ENCODE peak calls at places on chromosomes 7 and 10, in seven cellular contexts. One of them, this sample, is unnamed.

GRCh38 chr10:22764639-22765038 is 50.3 kb upstream of the PIP4K2A start:
- DNase-seq in body of pancreas: no peak
- DNase-seq in breast epithelium: no peak
- DNase-seq in heart left ventricle: no peak
- DNase-seq in prostate gland: no peak
- DNase-seq in ovary: no peak
- DNase-seq in A549: no peak
- DNase-seq in this sample: no peak

GRCh38 chr7:2943851-2944601 is 99.6 kb downstream of the CARD11 start:
- DNase-seq in ovary: no peak
- DNase-seq in prostate gland: no peak
- DNase-seq in body of pancreas: no peak
- DNase-seq in A549: no peak
- DNase-seq in breast epithelium: peak
- DNase-seq in heart left ventricle: no peak
- DNase-seq in this sample: peak

GRCh38 chr10:25493122-25493893 is 318.5 kb downstream of the GPR158 start:
- DNase-seq in A549: peak
- DNase-seq in prostate gland: no peak
- DNase-seq in ovary: no peak
- DNase-seq in breast epithelium: no peak
- DNase-seq in body of pancreas: no peak
- DNase-seq in heart left ventricle: peak
- DNase-seq in this sample: no peak

GRCh38 chr10:100504101-100504500 is 15.6 kb downstream of the SEC31B start:
- DNase-seq in body of pancreas: no peak
- DNase-seq in A549: no peak
- DNase-seq in breast epithelium: no peak
- DNase-seq in ovary: no peak
- DNase-seq in prostate gland: no peak
- DNase-seq in heart left ventricle: no peak
- DNase-seq in this sample: no peak

GRCh38 chr7:142872106-142872675 is 13.4 kb downstream of the TRPV6 start:
- DNase-seq in body of pancreas: no peak
- DNase-seq in heart left ventricle: no peak
- DNase-seq in breast epithelium: peak
- DNase-seq in ovary: no peak
- DNase-seq in A549: no peak
- DNase-seq in prostate gland: no peak
- DNase-seq in this sample: peak

GRCh38 chr7:120233338-120233737 is 39.6 kb upstream of the KCND2 start:
- DNase-seq in prostate gland: no peak
- DNase-seq in ovary: no peak
- DNase-seq in A549: no peak
- DNase-seq in heart left ventricle: no peak
- DNase-seq in breast epithelium: no peak
- DNase-seq in body of pancreas: no peak
- DNase-seq in this sample: no peak

GRCh38 chr10:46077141-46077554 is 31.1 kb upstream of the MSMB start:
- DNase-seq in prostate gland: no peak
- DNase-seq in body of pancreas: no peak
- DNase-seq in breast epithelium: no peak
- DNase-seq in ovary: no peak
- DNase-seq in A549: no peak
- DNase-seq in heart left ventricle: no peak
- DNase-seq in this sample: no peak

GRCh38 chr10:70690584-70690983 is 18.3 kb downstream of the ADAMTS14 start:
- DNase-seq in ovary: no peak
- DNase-seq in heart left ventricle: no peak
- DNase-seq in body of pancreas: no peak
- DNase-seq in breast epithelium: no peak
- DNase-seq in A549: no peak
- DNase-seq in prostate gland: no peak
- DNase-seq in this sample: no peak

GRCh38 chr7:1716263-1717094 is 46.4 kb downstream of the ELFN1 start:
- DNase-seq in breast epithelium: no peak
- DNase-seq in body of pancreas: no peak
- DNase-seq in ovary: no peak
- DNase-seq in prostate gland: no peak
- DNase-seq in A549: no peak
- DNase-seq in heart left ventricle: no peak
- DNase-seq in this sample: no peak

GRCh38 chr10:28678687-28679457 is 1.6 kb downstream of the BAMBI start:
- DNase-seq in A549: no peak
- DNase-seq in body of pancreas: peak
- DNase-seq in ovary: no peak
- DNase-seq in heart left ventricle: no peak
- DNase-seq in prostate gland: no peak
- DNase-seq in breast epithelium: no peak
- DNase-seq in this sample: peak

GRCh38 chr7:2432910-2433712 is 29.7 kb downstream of the CHST12 start:
- DNase-seq in prostate gland: no peak
- DNase-seq in body of pancreas: no peak
- DNase-seq in ovary: no peak
- DNase-seq in A549: no peak
- DNase-seq in heart left ventricle: no peak
- DNase-seq in breast epithelium: no peak
- DNase-seq in this sample: no peak

GRCh38 chr10:67697646-67698245 is 1.8 kb upstream of the CTNNA3 start:
- DNase-seq in breast epithelium: no peak
- DNase-seq in prostate gland: peak
- DNase-seq in body of pancreas: peak
- DNase-seq in ovary: no peak
- DNase-seq in heart left ventricle: peak
- DNase-seq in A549: peak
- DNase-seq in this sample: no peak

GRCh38 chr7:70693300-70693689 is 438.6 kb upstream of the GALNT17 start:
- DNase-seq in heart left ventricle: no peak
- DNase-seq in body of pancreas: peak
- DNase-seq in ovary: peak
- DNase-seq in A549: no peak
- DNase-seq in breast epithelium: no peak
- DNase-seq in prostate gland: no peak
- DNase-seq in this sample: no peak

GRCh38 chr10:102837230-102837721 is at the start of gene CYP17A1:
- DNase-seq in body of pancreas: peak
- DNase-seq in prostate gland: no peak
- DNase-seq in ovary: peak
- DNase-seq in heart left ventricle: no peak
- DNase-seq in breast epithelium: no peak
- DNase-seq in A549: no peak
- DNase-seq in this sample: no peak

GRCh38 chr7:22427855-22428254 is 70.9 kb upstream of the RAPGEF5 start:
- DNase-seq in ovary: no peak
- DNase-seq in body of pancreas: no peak
- DNase-seq in A549: no peak
- DNase-seq in breast epithelium: no peak
- DNase-seq in heart left ventricle: no peak
- DNase-seq in prostate gland: no peak
- DNase-seq in this sample: no peak

GRCh38 chr10:35416628-35417625 is 80.6 kb downstream of the CCNY start:
- DNase-seq in prostate gland: no peak
- DNase-seq in body of pancreas: no peak
- DNase-seq in heart left ventricle: no peak
- DNase-seq in breast epithelium: no peak
- DNase-seq in ovary: no peak
- DNase-seq in A549: no peak
- DNase-seq in this sample: no peak

GRCh38 chr10:29895436-29895835 is 163.9 kb downstream of the JCAD start:
- DNase-seq in body of pancreas: peak
- DNase-seq in heart left ventricle: peak
- DNase-seq in A549: no peak
- DNase-seq in prostate gland: no peak
- DNase-seq in breast epithelium: no peak
- DNase-seq in ovary: peak
- DNase-seq in this sample: peak

GRCh38 chr10:47458466-47459154 is 25.3 kb downstream of the ANXA8 start:
- DNase-seq in A549: no peak
- DNase-seq in prostate gland: no peak
- DNase-seq in ovary: no peak
- DNase-seq in heart left ventricle: no peak
- DNase-seq in body of pancreas: no peak
- DNase-seq in breast epithelium: no peak
- DNase-seq in this sample: no peak

GRCh38 chr7:17297243-17297642 is 1.2 kb upstream of the AHR start:
- DNase-seq in ovary: no peak
- DNase-seq in breast epithelium: no peak
- DNase-seq in prostate gland: no peak
- DNase-seq in A549: no peak
- DNase-seq in heart left ventricle: no peak
- DNase-seq in body of pancreas: no peak
- DNase-seq in this sample: no peak
- H3K4me3 ChIP-seq in ovary: no peak
- H3K4me3 ChIP-seq in breast epithelium: no peak
- H3K4me3 ChIP-seq in prostate gland: no peak
- H3K4me3 ChIP-seq in A549: no peak
- H3K4me3 ChIP-seq in heart left ventricle: peak
- H3K4me3 ChIP-seq in body of pancreas: no peak
- H3K4me3 ChIP-seq in this sample: no peak

GRCh38 chr7:29879609-29880008 is 73.3 kb downstream of the WIPF3 start:
- DNase-seq in heart left ventricle: no peak
- DNase-seq in breast epithelium: no peak
- DNase-seq in ovary: no peak
- DNase-seq in body of pancreas: peak
- DNase-seq in prostate gland: no peak
- DNase-seq in A549: no peak
- DNase-seq in this sample: no peak

GRCh38 chr7:29877196-29877595 is 70.9 kb downstream of the WIPF3 start:
- DNase-seq in A549: no peak
- DNase-seq in ovary: no peak
- DNase-seq in breast epithelium: no peak
- DNase-seq in body of pancreas: no peak
- DNase-seq in prostate gland: no peak
- DNase-seq in heart left ventricle: no peak
- DNase-seq in this sample: no peak

GRCh38 chr7:29875741-29876140 is 69.4 kb downstream of the WIPF3 start:
- DNase-seq in heart left ventricle: no peak
- DNase-seq in ovary: no peak
- DNase-seq in breast epithelium: no peak
- DNase-seq in A549: no peak
- DNase-seq in prostate gland: no peak
- DNase-seq in body of pancreas: no peak
- DNase-seq in this sample: no peak

GRCh38 chr7:29881724-29882123 is 75.4 kb downstream of the WIPF3 start:
- DNase-seq in body of pancreas: no peak
- DNase-seq in breast epithelium: no peak
- DNase-seq in heart left ventricle: no peak
- DNase-seq in prostate gland: no peak
- DNase-seq in A549: no peak
- DNase-seq in ovary: no peak
- DNase-seq in this sample: no peak

DNA sequence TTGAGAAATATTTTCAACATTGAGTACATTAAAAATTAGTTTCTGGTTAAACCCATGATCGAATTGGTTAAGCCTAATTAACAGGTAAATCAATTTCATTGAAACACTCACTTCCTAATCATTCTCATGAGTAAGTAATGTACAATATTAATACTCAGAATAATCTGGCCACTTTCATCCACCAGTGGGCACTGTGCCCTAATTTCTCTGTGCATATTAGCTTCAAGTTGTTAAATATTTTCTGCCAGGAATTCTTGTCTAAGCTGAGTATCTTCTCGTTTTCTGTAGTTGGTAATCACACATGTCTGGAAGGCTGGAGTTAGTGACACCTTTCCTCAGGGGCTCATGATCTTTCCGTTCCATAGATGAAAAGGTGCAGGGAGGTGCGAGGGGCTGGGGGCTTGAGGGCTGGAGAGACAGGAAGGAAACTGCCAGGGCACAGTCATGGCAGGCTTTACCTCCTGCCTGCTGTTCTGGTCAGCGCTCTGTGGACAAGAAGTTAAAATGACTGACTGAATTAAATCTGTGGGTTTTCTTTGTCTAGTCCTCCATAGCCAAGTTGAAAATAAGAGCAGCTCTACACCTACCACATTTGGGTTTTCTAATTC is 71.9 kb downstream of the WIPF3 start:
- DNase-seq in heart left ventricle: no peak
- DNase-seq in breast epithelium: peak
- DNase-seq in ovary: no peak
- DNase-seq in body of pancreas: peak
- DNase-seq in A549: peak
- DNase-seq in prostate gland: peak
- DNase-seq in this sample: peak
- TF ChIP-seq CTCF in heart left ventricle: peak
- TF ChIP-seq CTCF in breast epithelium: peak
- TF ChIP-seq CTCF in ovary: no peak
- TF ChIP-seq CTCF in body of pancreas: peak
- TF ChIP-seq CTCF in A549: peak
- TF ChIP-seq CTCF in prostate gland: peak
- TF ChIP-seq CTCF in this sample: no peak

DNA sequence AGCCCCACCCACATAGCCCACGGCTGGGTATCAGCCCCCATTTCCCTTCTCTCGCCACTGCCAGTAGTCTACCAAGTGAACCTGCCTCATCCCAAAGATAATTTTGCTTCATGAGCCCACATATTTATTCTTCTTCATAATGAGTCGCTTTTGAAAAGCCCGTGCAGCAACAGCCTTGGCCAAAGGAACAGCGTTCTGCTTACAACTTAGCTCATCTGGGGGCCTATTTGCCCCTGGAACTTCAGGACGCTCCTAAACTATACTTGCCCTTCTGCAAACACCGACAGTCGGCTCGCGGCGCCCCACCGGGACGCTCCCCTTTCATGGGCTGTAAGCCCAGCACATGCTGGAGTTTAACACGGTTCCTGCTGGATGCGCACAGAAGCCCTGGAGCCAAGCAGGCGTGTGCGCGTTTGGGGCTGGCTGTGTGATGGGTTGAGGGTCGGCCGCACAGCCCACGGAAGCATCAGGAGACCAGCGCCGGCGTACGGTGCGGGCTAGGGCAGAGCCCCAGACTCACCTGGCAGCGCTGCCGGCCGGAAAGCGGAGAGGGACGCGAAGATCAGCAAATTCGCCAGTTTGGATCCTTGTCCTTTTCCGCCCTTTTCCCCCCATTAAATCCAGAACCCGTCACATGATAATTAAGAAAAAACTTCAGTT is 370 bp downstream of the TMEM60 start:
- DNase-seq in A549: no peak
- DNase-seq in prostate gland: no peak
- DNase-seq in body of pancreas: no peak
- DNase-seq in heart left ventricle: no peak
- DNase-seq in ovary: no peak
- DNase-seq in breast epithelium: no peak
- DNase-seq in this sample: no peak
- TF ChIP-seq POLR2A in A549: peak
- TF ChIP-seq POLR2A in prostate gland: peak
- TF ChIP-seq POLR2A in body of pancreas: no peak
- TF ChIP-seq POLR2A in heart left ventricle: no peak
- TF ChIP-seq POLR2A in ovary: peak
- TF ChIP-seq POLR2A in breast epithelium: no peak
- TF ChIP-seq POLR2A in this sample: no peak

DNA sequence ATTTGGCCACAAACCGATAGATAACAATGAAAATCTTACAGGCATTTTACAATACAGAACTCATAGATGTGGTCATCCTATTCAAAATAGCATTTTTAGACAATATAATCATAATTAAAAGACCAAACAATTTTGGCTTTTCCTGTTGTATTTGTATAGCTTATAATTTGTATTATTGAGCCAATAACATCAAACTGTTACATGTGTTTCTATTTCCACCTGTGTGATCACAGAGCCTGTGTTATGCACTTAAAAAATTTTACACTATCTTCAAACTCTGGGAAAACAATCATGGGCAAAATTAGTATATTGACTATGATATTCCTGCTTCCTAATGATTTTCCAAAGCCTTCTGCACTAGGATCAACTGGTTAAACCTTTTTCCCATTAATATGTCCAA is 1.9 kb downstream of the RHOBTB1 start:
- DNase-seq in prostate gland: no peak
- DNase-seq in body of pancreas: no peak
- DNase-seq in A549: no peak
- DNase-seq in ovary: no peak
- DNase-seq in breast epithelium: no peak
- DNase-seq in heart left ventricle: no peak
- DNase-seq in this sample: no peak
- H3K4me3 ChIP-seq in prostate gland: no peak
- H3K4me3 ChIP-seq in body of pancreas: no peak
- H3K4me3 ChIP-seq in A549: peak
- H3K4me3 ChIP-seq in ovary: no peak
- H3K4me3 ChIP-seq in breast epithelium: peak
- H3K4me3 ChIP-seq in heart left ventricle: peak
- H3K4me3 ChIP-seq in this sample: no peak